ENCODE peak calls at places on chromosome 13, in eight cellular contexts. Q is amniotic stem cell; J is HTR-8/SVneo; R is H9; S is tibial artery; W is LoVo; H is NCI-H2081; M is stimulated activated naive B cell treated with anti-CD40 and anti-IgM and Interleukin-4, amounts not matched to agents 10 μg/mL and 1 μg/mL and 100 μg/mL, for 72 hours. D is an unnamed sample.

GRCh38 chr13:37899753-37900152 is 30.2 kb upstream of the TRPC4 start:
- DNase-seq in H (no peak), Q (no peak), W (no peak), S (no peak), R (no peak), M (no peak), J (no peak), D (no peak)

GRCh38 chr13:79541426-79542049 is 60.6 kb downstream of the NDFIP2 start:
- DNase-seq in R (no peak), W (peak; percentile 58), Q (no peak), M (no peak), J (peak; percentile 9), H (peak; percentile 20), S (no peak), D (peak; percentile 69)

GRCh38 chr13:43786766-43787517 is at the start of gene ENOX1:
- DNase-seq in M (peak; percentile 6), J (no peak), S (peak; percentile 29), R (peak; percentile 65), Q (peak; percentile 83), H (peak; percentile 78), W (no peak), D (peak; percentile 63)

GRCh38 chr13:75359266-75359665 is 122.7 kb downstream of the TBC1D4 start:
- DNase-seq in W (peak; percentile 62), R (no peak), J (peak; percentile 56), Q (peak; percentile 80), M (no peak), H (no peak), S (no peak), D (peak; percentile 80)

GRCh38 chr13:100506600-100507422 is 81.8 kb downstream of the GGACT start:
- DNase-seq in R (no peak), Q (no peak), J (no peak), H (peak; percentile 89), W (no peak), M (no peak), S (no peak), D (no peak)

GRCh38 chr13:113143466-113144254 is 14.8 kb upstream of the PROZ start:
- DNase-seq in M (no peak), Q (no peak), J (no peak), R (peak; percentile 27), W (no peak), H (no peak), S (no peak), D (no peak)

GRCh38 chr13:29535663-29536655 is 59.5 kb downstream of the SLC7A1 start:
- DNase-seq in M (no peak), R (no peak), W (no peak), S (no peak), J (no peak), Q (no peak), H (no peak), D (no peak)

GRCh38 chr13:45879666-45880065 is 28.1 kb upstream of the SIAH3 start:
- DNase-seq in M (no peak), R (peak; percentile 72), S (no peak), W (peak; percentile 27), H (no peak), J (no peak), Q (no peak), D (peak; percentile 46)

GRCh38 chr13:37277435-37278144 is 172.1 kb upstream of the CSNK1A1L start:
- DNase-seq in S (no peak), J (no peak), Q (no peak), R (no peak), H (no peak), M (no peak), W (no peak), D (peak; percentile 58)

GRCh38 chr13:53141336-53141735 is 112.7 kb downstream of the OLFM4 start:
- DNase-seq in J (no peak), M (no peak), Q (no peak), W (no peak), H (no peak), S (no peak), R (no peak), D (no peak)

GRCh38 chr13:98406971-98407370 is 169.9 kb downstream of the STK24 start:
- DNase-seq in J (no peak), H (no peak), R (no peak), M (no peak), S (no peak), Q (no peak), W (no peak), D (no peak)

GRCh38 chr13:40452038-40452666 is 214.3 kb downstream of the FOXO1 start:
- DNase-seq in W (no peak), S (no peak), M (no peak), H (no peak), J (no peak), Q (no peak), R (no peak), D (no peak)

GRCh38 chr13:75217949-75218348 is 264.0 kb downstream of the TBC1D4 start:
- DNase-seq in J (peak; percentile 14), M (no peak), H (no peak), W (no peak), R (no peak), Q (no peak), S (no peak), D (no peak)

GRCh38 chr13:48505597-48506091 is 27.2 kb downstream of the RCBTB2 start:
- DNase-seq in S (peak; percentile 65), W (no peak), J (no peak), R (no peak), M (peak; percentile 55), Q (peak; percentile 79), H (no peak), D (peak; percentile 6)

GRCh38 chr13:69565334-69565733 is 542.3 kb upstream of the ATXN8OS start:
- DNase-seq in M (no peak), H (peak; percentile 4), J (peak; percentile 8), R (peak; percentile 64), W (peak; percentile 38), Q (no peak), S (no peak), D (peak; percentile 76)

GRCh38 chr13:38372818-38373217 is 23.2 kb downstream of the UFM1 start:
- DNase-seq in Q (no peak), S (no peak), W (no peak), H (no peak), R (no peak), M (no peak), J (no peak), D (no peak)

GRCh38 chr13:75485286-75486062 is 3.5 kb upstream of the TBC1D4 start:
- DNase-seq in R (no peak), H (no peak), W (no peak), Q (no peak), S (no peak), M (no peak), J (no peak), D (peak; percentile 17)

GRCh38 chr13:102983496-102983895 is 82.7 kb downstream of the SLC10A2 start:
- DNase-seq in W (no peak), J (peak; percentile 4), Q (peak; percentile 12), M (no peak), H (no peak), S (no peak), R (no peak), D (no peak)

GRCh38 chr13:105363747-105364177 is 1171.7 kb downstream of the EFNB2 start:
- DNase-seq in J (no peak), Q (no peak), S (no peak), H (peak; percentile 61), R (no peak), M (no peak), W (no peak), D (peak; percentile 2)

GRCh38 chr13:33571618-33572017 is 246.3 kb upstream of the RFC3 start:
- DNase-seq in H (no peak), M (no peak), W (no peak), S (no peak), Q (no peak), R (no peak), J (no peak), D (no peak)

GRCh38 chr13:47503468-47503867 is 497.6 kb downstream of the SUCLA2 start:
- DNase-seq in Q (no peak), J (no peak), S (no peak), H (no peak), W (no peak), M (no peak), R (no peak), D (peak; percentile 10)

GRCh38 chr13:30158774-30159445 is 148.4 kb downstream of the KATNAL1 start:
- DNase-seq in W (no peak), J (peak; percentile 24), Q (no peak), R (no peak), H (no peak), S (no peak), M (no peak), D (peak; percentile 15)

GRCh38 chr13:79119578-79120107 is 286.4 kb downstream of the RBM26 start:
- DNase-seq in S (no peak), J (no peak), H (no peak), Q (no peak), W (no peak), M (no peak), R (no peak), D (no peak)

GRCh38 chr13:60329221-60329983 is 67.6 kb upstream of the TDRD3 start:
- DNase-seq in Q (no peak), H (peak; percentile 33), S (no peak), J (no peak), W (no peak), R (peak; percentile 67), M (no peak), D (peak; percentile 42)

GRCh38 chr13:45335397-45336024 is 5.5 kb downstream of the TPT1 start:
- DNase-seq in S (no peak), Q (no peak), W (no peak), H (no peak), J (no peak), R (no peak), M (no peak), D (no peak)

GRCh38 chr13:81577601-81578000 is 1236.7 kb upstream of the SPRY2 start:
- DNase-seq in M (no peak), Q (no peak), S (no peak), J (no peak), W (no peak), R (no peak), H (no peak), D (no peak)

D was measured in epithelial cell of esophagus.